ENCODE peak calls at places on chromosome 13, in seven cellular contexts. One of them, this sample, is unnamed.

GRCh38 chr13:73751290-73751689 is 382.9 kb downstream of the KLF12 start:
- DNase-seq in testis: no peak
- DNase-seq in fibroblast of mammary gland: no peak
- DNase-seq in neural progenitor cell: no peak
- DNase-seq in tibial artery: no peak
- DNase-seq in astrocyte of the cerebellum: no peak
- DNase-seq in HL-60: no peak
- DNase-seq in this sample: no peak

GRCh38 chr13:45137501-45137880 is 17.2 kb downstream of the GTF2F2 start:
- DNase-seq in tibial artery: no peak
- DNase-seq in neural progenitor cell: no peak
- DNase-seq in astrocyte of the cerebellum: no peak
- DNase-seq in testis: no peak
- DNase-seq in HL-60: peak
- DNase-seq in fibroblast of mammary gland: no peak
- DNase-seq in this sample: no peak

GRCh38 chr13:68727165-68727564 is 1380.5 kb upstream of the ATXN8OS start:
- DNase-seq in tibial artery: no peak
- DNase-seq in fibroblast of mammary gland: peak
- DNase-seq in neural progenitor cell: no peak
- DNase-seq in astrocyte of the cerebellum: peak
- DNase-seq in testis: no peak
- DNase-seq in HL-60: no peak
- DNase-seq in this sample: peak

GRCh38 chr13:73056054-73056962 is 2.5 kb upstream of the KLF5 start:
- DNase-seq in neural progenitor cell: peak
- DNase-seq in HL-60: no peak
- DNase-seq in testis: no peak
- DNase-seq in fibroblast of mammary gland: peak
- DNase-seq in tibial artery: no peak
- DNase-seq in astrocyte of the cerebellum: peak
- DNase-seq in this sample: peak

GRCh38 chr13:43489168-43489730 is 297.5 kb downstream of the ENOX1 start:
- DNase-seq in astrocyte of the cerebellum: no peak
- DNase-seq in tibial artery: no peak
- DNase-seq in HL-60: no peak
- DNase-seq in fibroblast of mammary gland: no peak
- DNase-seq in neural progenitor cell: no peak
- DNase-seq in testis: no peak
- DNase-seq in this sample: no peak

GRCh38 chr13:41544824-41545707 is 87.7 kb downstream of the RGCC start:
- DNase-seq in fibroblast of mammary gland: no peak
- DNase-seq in HL-60: peak
- DNase-seq in astrocyte of the cerebellum: peak
- DNase-seq in neural progenitor cell: no peak
- DNase-seq in testis: no peak
- DNase-seq in tibial artery: no peak
- DNase-seq in this sample: peak

GRCh38 chr13:92135509-92135908 is 737.1 kb downstream of the GPC5 start:
- DNase-seq in neural progenitor cell: no peak
- DNase-seq in astrocyte of the cerebellum: no peak
- DNase-seq in tibial artery: no peak
- DNase-seq in testis: no peak
- DNase-seq in HL-60: no peak
- DNase-seq in fibroblast of mammary gland: no peak
- DNase-seq in this sample: no peak

GRCh38 chr13:23723463-23723862 is 153.3 kb downstream of the TNFRSF19 start:
- DNase-seq in astrocyte of the cerebellum: peak
- DNase-seq in testis: no peak
- DNase-seq in tibial artery: no peak
- DNase-seq in fibroblast of mammary gland: peak
- DNase-seq in HL-60: no peak
- DNase-seq in neural progenitor cell: no peak
- DNase-seq in this sample: peak

GRCh38 chr13:33139186-33139585 is 123.0 kb downstream of the KL start:
- DNase-seq in fibroblast of mammary gland: no peak
- DNase-seq in neural progenitor cell: no peak
- DNase-seq in HL-60: no peak
- DNase-seq in tibial artery: peak
- DNase-seq in testis: peak
- DNase-seq in astrocyte of the cerebellum: no peak
- DNase-seq in this sample: no peak

GRCh38 chr13:26300140-26300539 is 46.2 kb downstream of the CDK8 start:
- DNase-seq in neural progenitor cell: no peak
- DNase-seq in testis: no peak
- DNase-seq in fibroblast of mammary gland: peak
- DNase-seq in HL-60: no peak
- DNase-seq in tibial artery: no peak
- DNase-seq in astrocyte of the cerebellum: peak
- DNase-seq in this sample: peak

GRCh38 chr13:106990594-106990993 is 422.7 kb upstream of the ARGLU1 start:
- DNase-seq in HL-60: no peak
- DNase-seq in fibroblast of mammary gland: no peak
- DNase-seq in astrocyte of the cerebellum: no peak
- DNase-seq in neural progenitor cell: no peak
- DNase-seq in tibial artery: no peak
- DNase-seq in testis: no peak
- DNase-seq in this sample: no peak

GRCh38 chr13:29507356-29507755 is 88.1 kb downstream of the SLC7A1 start:
- DNase-seq in HL-60: no peak
- DNase-seq in tibial artery: no peak
- DNase-seq in neural progenitor cell: no peak
- DNase-seq in testis: no peak
- DNase-seq in astrocyte of the cerebellum: no peak
- DNase-seq in fibroblast of mammary gland: peak
- DNase-seq in this sample: no peak

GRCh38 chr13:23673354-23673753 is 103.1 kb downstream of the TNFRSF19 start:
- DNase-seq in neural progenitor cell: no peak
- DNase-seq in testis: no peak
- DNase-seq in fibroblast of mammary gland: peak
- DNase-seq in astrocyte of the cerebellum: peak
- DNase-seq in tibial artery: no peak
- DNase-seq in HL-60: no peak
- DNase-seq in this sample: peak

GRCh38 chr13:100106005-100106404 is 17.1 kb downstream of the PCCA start:
- DNase-seq in neural progenitor cell: no peak
- DNase-seq in fibroblast of mammary gland: no peak
- DNase-seq in tibial artery: no peak
- DNase-seq in testis: no peak
- DNase-seq in HL-60: no peak
- DNase-seq in astrocyte of the cerebellum: no peak
- DNase-seq in this sample: peak

GRCh38 chr13:40406405-40407138 is 259.9 kb downstream of the FOXO1 start:
- DNase-seq in fibroblast of mammary gland: peak
- DNase-seq in HL-60: no peak
- DNase-seq in testis: no peak
- DNase-seq in astrocyte of the cerebellum: no peak
- DNase-seq in tibial artery: no peak
- DNase-seq in neural progenitor cell: no peak
- DNase-seq in this sample: peak

GRCh38 chr13:99749627-99750026 is 221.9 kb downstream of the ZIC5 start:
- DNase-seq in astrocyte of the cerebellum: no peak
- DNase-seq in neural progenitor cell: peak
- DNase-seq in fibroblast of mammary gland: no peak
- DNase-seq in tibial artery: no peak
- DNase-seq in testis: no peak
- DNase-seq in HL-60: no peak
- DNase-seq in this sample: peak

GRCh38 chr13:42373048-42373812 is 101.3 kb downstream of the AKAP11 start:
- DNase-seq in testis: no peak
- DNase-seq in HL-60: no peak
- DNase-seq in fibroblast of mammary gland: no peak
- DNase-seq in astrocyte of the cerebellum: no peak
- DNase-seq in neural progenitor cell: no peak
- DNase-seq in tibial artery: no peak
- DNase-seq in this sample: no peak

GRCh38 chr13:107329991-107330390 is 762.1 kb upstream of the ARGLU1 start:
- DNase-seq in HL-60: no peak
- DNase-seq in fibroblast of mammary gland: no peak
- DNase-seq in tibial artery: no peak
- DNase-seq in astrocyte of the cerebellum: peak
- DNase-seq in neural progenitor cell: no peak
- DNase-seq in testis: no peak
- DNase-seq in this sample: peak

GRCh38 chr13:31543190-31543589 is 196.1 kb upstream of the RXFP2 start:
- DNase-seq in tibial artery: no peak
- DNase-seq in testis: no peak
- DNase-seq in astrocyte of the cerebellum: no peak
- DNase-seq in fibroblast of mammary gland: no peak
- DNase-seq in HL-60: no peak
- DNase-seq in neural progenitor cell: no peak
- DNase-seq in this sample: no peak

GRCh38 chr13:27007166-27007565 is 164.4 kb downstream of the USP12 start:
- DNase-seq in HL-60: no peak
- DNase-seq in astrocyte of the cerebellum: no peak
- DNase-seq in fibroblast of mammary gland: no peak
- DNase-seq in neural progenitor cell: peak
- DNase-seq in testis: no peak
- DNase-seq in tibial artery: no peak
- DNase-seq in this sample: no peak

GRCh38 chr13:20696073-20696472 is 7.4 kb upstream of the IL17D start:
- DNase-seq in HL-60: peak
- DNase-seq in astrocyte of the cerebellum: no peak
- DNase-seq in testis: no peak
- DNase-seq in tibial artery: no peak
- DNase-seq in neural progenitor cell: no peak
- DNase-seq in fibroblast of mammary gland: no peak
- DNase-seq in this sample: no peak

GRCh38 chr13:65909501-65909900 is 1320.6 kb downstream of the PCDH9 start:
- DNase-seq in fibroblast of mammary gland: no peak
- DNase-seq in testis: no peak
- DNase-seq in astrocyte of the cerebellum: no peak
- DNase-seq in tibial artery: no peak
- DNase-seq in HL-60: no peak
- DNase-seq in neural progenitor cell: no peak
- DNase-seq in this sample: no peak

GRCh38 chr13:60338754-60339153 is 58.3 kb upstream of the TDRD3 start:
- DNase-seq in tibial artery: no peak
- DNase-seq in astrocyte of the cerebellum: no peak
- DNase-seq in fibroblast of mammary gland: no peak
- DNase-seq in HL-60: no peak
- DNase-seq in neural progenitor cell: no peak
- DNase-seq in testis: no peak
- DNase-seq in this sample: no peak

DNA sequence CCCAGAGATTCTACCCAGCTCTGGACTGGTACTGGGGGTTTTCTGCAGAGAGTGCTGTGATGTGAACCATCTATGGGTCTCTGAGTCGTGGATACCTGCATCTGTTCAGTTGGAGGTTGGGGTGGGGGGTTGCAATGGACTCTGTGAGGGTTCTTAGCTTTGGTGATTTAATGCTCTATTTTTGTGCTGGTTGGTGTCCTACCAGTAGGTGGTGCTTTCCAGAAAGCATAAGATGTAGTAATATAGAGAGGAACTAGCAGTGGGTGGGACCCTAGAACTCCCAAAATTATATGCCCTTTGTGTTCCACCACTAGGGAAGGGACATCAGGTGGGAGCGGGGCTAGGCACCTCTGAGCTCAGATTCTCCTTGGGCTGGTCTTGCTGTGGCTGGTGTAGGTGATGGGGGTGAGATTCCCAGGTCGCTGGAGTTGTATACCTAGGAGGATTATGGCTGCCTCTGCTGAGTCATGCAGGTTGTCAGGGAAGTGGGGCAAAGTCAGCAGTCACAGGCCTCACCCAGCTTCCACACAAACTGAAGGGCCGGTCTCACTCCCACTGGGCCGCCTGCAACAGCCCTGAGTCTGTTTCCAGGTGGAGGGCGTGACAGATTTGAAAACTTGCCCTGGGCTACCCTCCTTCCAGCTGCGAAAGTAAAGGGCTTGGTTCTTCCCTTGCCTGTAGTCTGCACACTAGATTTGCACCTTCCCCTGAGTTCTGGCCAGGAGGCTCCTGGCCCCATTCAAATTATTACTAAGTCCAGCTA is 573.0 kb upstream of the SLITRK1 start:
- DNase-seq in neural progenitor cell: no peak
- DNase-seq in HL-60: no peak
- DNase-seq in fibroblast of mammary gland: no peak
- DNase-seq in astrocyte of the cerebellum: no peak
- DNase-seq in tibial artery: no peak
- DNase-seq in testis: no peak
- DNase-seq in this sample: no peak
- TF ChIP-seq CTCF in neural progenitor cell: peak
- TF ChIP-seq CTCF in HL-60: no peak
- TF ChIP-seq CTCF in fibroblast of mammary gland: peak
- TF ChIP-seq CTCF in astrocyte of the cerebellum: no peak
- TF ChIP-seq CTCF in tibial artery: no peak
- TF ChIP-seq CTCF in testis: no peak
- TF ChIP-seq CTCF in this sample: no peak

GRCh38 chr13:88329066-88329465 is 657.9 kb downstream of the SLITRK5 start:
- DNase-seq in tibial artery: no peak
- DNase-seq in testis: no peak
- DNase-seq in neural progenitor cell: no peak
- DNase-seq in astrocyte of the cerebellum: no peak
- DNase-seq in fibroblast of mammary gland: no peak
- DNase-seq in HL-60: no peak
- DNase-seq in this sample: no peak
- H3K4me3 ChIP-seq in tibial artery: no peak
- H3K4me3 ChIP-seq in testis: no peak
- H3K4me3 ChIP-seq in neural progenitor cell: no peak
- H3K4me3 ChIP-seq in astrocyte of the cerebellum: no peak
- H3K4me3 ChIP-seq in fibroblast of mammary gland: no peak
- H3K4me3 ChIP-seq in HL-60: no peak
- H3K4me3 ChIP-seq in this sample: no peak

DNA sequence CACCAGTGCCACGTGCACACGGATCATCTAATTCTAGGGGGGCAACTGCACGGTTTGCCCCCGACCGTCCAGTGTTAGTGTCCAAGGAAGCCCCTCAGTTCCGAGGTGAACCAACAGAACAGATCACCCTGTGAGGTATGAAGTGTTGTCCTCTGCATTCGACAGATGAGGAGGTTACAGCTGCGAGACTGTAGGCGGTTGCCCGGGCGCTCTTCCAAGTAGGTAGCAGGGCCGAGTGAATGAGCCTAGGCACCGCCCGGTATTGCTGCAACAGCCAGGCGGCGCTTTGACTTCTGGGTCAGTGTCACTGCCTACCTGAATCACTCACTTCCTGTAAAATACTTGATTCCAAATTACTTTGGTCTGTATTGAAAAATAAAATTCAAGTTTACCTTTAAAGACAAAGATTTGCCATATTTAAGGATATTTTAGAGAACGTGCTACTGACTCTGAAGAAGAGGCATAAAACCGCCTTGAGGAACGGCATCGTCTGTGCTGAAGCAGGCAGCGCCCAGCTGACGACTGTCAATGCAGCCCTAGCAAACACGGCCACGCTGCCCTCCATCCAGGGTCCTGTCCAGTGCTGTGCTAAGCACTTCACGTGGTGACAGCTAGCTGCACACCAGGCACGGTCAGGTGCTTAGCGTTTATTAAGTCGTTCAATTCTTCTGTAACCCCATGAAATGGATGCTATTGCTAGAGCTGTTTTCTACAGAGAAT is 19.3 kb upstream of the RASA3 start:
- DNase-seq in testis: no peak
- DNase-seq in fibroblast of mammary gland: peak
- DNase-seq in HL-60: peak
- DNase-seq in neural progenitor cell: no peak
- DNase-seq in tibial artery: no peak
- DNase-seq in astrocyte of the cerebellum: no peak
- DNase-seq in this sample: no peak
- TF ChIP-seq CTCF in testis: no peak
- TF ChIP-seq CTCF in fibroblast of mammary gland: peak
- TF ChIP-seq CTCF in HL-60: no peak
- TF ChIP-seq CTCF in neural progenitor cell: no peak
- TF ChIP-seq CTCF in tibial artery: no peak
- TF ChIP-seq CTCF in astrocyte of the cerebellum: no peak
- TF ChIP-seq CTCF in this sample: no peak

GRCh38 chr13:37139356-37139755 is 33.9 kb upstream of the CSNK1A1L start:
- DNase-seq in neural progenitor cell: no peak
- DNase-seq in testis: no peak
- DNase-seq in HL-60: no peak
- DNase-seq in fibroblast of mammary gland: peak
- DNase-seq in tibial artery: no peak
- DNase-seq in astrocyte of the cerebellum: no peak
- DNase-seq in this sample: no peak
- H3K4me3 ChIP-seq in neural progenitor cell: no peak
- H3K4me3 ChIP-seq in testis: no peak
- H3K4me3 ChIP-seq in HL-60: no peak
- H3K4me3 ChIP-seq in fibroblast of mammary gland: no peak
- H3K4me3 ChIP-seq in tibial artery: no peak
- H3K4me3 ChIP-seq in astrocyte of the cerebellum: no peak
- H3K4me3 ChIP-seq in this sample: no peak